ENCODE peak calls at places on chromosomes 11 and 22, in five cellular contexts. G is stromal cell of bone marrow, Z is occipital lobe, N is germinal center, Q is WTC11. M is an unnamed sample.

GRCh38 chr11:110621826-110622225 is 90.4 kb downstream of the ARHGAP20 start:
- DNase-seq in G (no peak), Z (no peak), N (no peak), Q (no peak), M (no peak)

GRCh38 chr22:43427296-43428004 is 15.6 kb downstream of the MPPED1 start:
- DNase-seq in G (no peak), Z (no peak), N (no peak), Q (no peak), M (no peak)

GRCh38 chr11:68382358-68382998 is 70.1 kb downstream of the LRP5 start:
- DNase-seq in G (no peak), Z (no peak), N (no peak), Q (no peak), M (no peak)

GRCh38 chr11:131914299-131914902 is 544.0 kb downstream of the NTM start:
- DNase-seq in G (no peak), Z (no peak), N (no peak), Q (no peak), M (no peak)

GRCh38 chr22:47402876-47403525 is 640.6 kb downstream of the TBC1D22A start:
- DNase-seq in G (no peak), Z (no peak), N (no peak), Q (no peak), M (no peak)

GRCh38 chr22:23293720-23294119 is 113.4 kb downstream of the BCR start:
- DNase-seq in G (no peak), Z (no peak), N (no peak), Q (no peak), M (no peak)

GRCh38 chr11:48019230-48019584 is 38.8 kb downstream of the PTPRJ start:
- DNase-seq in G (no peak), Z (no peak), N (no peak), Q (no peak), M (no peak)

GRCh38 chr11:76824980-76825725 is 35.6 kb upstream of the ACER3 start:
- DNase-seq in G (peak; percentile 65), Z (no peak), N (no peak), Q (no peak), M (no peak)

GRCh38 chr22:32378703-32379272 is 21.1 kb downstream of the RFPL3 start:
- DNase-seq in G (no peak), Z (peak; percentile 31), N (no peak), Q (peak; percentile 82), M (no peak)

GRCh38 chr11:61042961-61043540 is 59.2 kb upstream of the CD5 start:
- DNase-seq in G (no peak), Z (no peak), N (no peak), Q (no peak), M (no peak)

GRCh38 chr22:43925433-43926348 is 2.1 kb downstream of the PNPLA3 start:
- DNase-seq in G (no peak), Z (no peak), N (no peak), Q (peak; percentile 30), M (peak; percentile 12)

GRCh38 chr22:41361716-41362310 is 19.9 kb upstream of the TEF start:
- DNase-seq in G (no peak), Z (no peak), N (no peak), Q (no peak), M (no peak)

GRCh38 chr11:66639066-66639813 is 737 bp downstream of the RBM4 start:
- DNase-seq in G (peak; percentile 22), Z (no peak), N (no peak), Q (no peak), M (no peak)

GRCh38 chr11:102783016-102783415 is 2.6 kb upstream of the MMP10 start:
- DNase-seq in G (no peak), Z (no peak), N (no peak), Q (no peak), M (no peak)

GRCh38 chr11:122902951-122903350 is 20.4 kb downstream of the JHY start:
- DNase-seq in G (no peak), Z (no peak), N (no peak), Q (no peak), M (no peak)

GRCh38 chr11:45026835-45027234 is 76.2 kb upstream of the TP53I11 start:
- DNase-seq in G (no peak), Z (no peak), N (no peak), Q (no peak), M (no peak)

GRCh38 chr22:33883961-33884808 is 36.1 kb downstream of the LARGE1 start:
- DNase-seq in G (no peak), Z (no peak), N (no peak), Q (no peak), M (no peak)

GRCh38 chr11:116986521-116987105 is 111.6 kb downstream of the SIK3 start:
- DNase-seq in G (peak; percentile 84), Z (no peak), N (no peak), Q (no peak), M (no peak)

M was measured in T1000.